ENCODE peak calls at places on chromosome 21, in eight cellular contexts. One of them, this sample, is unnamed.

GRCh38 chr21:45570826-45571601 is 28.8 kb upstream of the SLC19A1 start:
- DNase-seq in GM23338: no peak
- DNase-seq in NCI-H1092 treated with DMSO at 0.1 percent for 48 hours: no peak
- DNase-seq in GM12865: no peak
- DNase-seq in lung: no peak
- DNase-seq in astrocyte of the hippocampus: no peak
- DNase-seq in activated CD4-positive, alpha-beta T cell treated with anti-CD3 and anti-CD28 coated beads, Interleukin-2, amount 50 U/mL, for 24 hours: no peak
- DNase-seq in RPMI8226: no peak
- DNase-seq in this sample: no peak

GRCh38 chr21:35408401-35408800 is 359.3 kb upstream of the RUNX1 start:
- DNase-seq in RPMI8226: no peak
- DNase-seq in GM23338: no peak
- DNase-seq in NCI-H1092 treated with DMSO at 0.1 percent for 48 hours: no peak
- DNase-seq in astrocyte of the hippocampus: no peak
- DNase-seq in lung: no peak
- DNase-seq in GM12865: no peak
- DNase-seq in activated CD4-positive, alpha-beta T cell treated with anti-CD3 and anti-CD28 coated beads, Interleukin-2, amount 50 U/mL, for 24 hours: no peak
- DNase-seq in this sample: no peak

GRCh38 chr21:45898781-45899180 is 82.8 kb upstream of the COL6A1 start:
- DNase-seq in GM23338: no peak
- DNase-seq in RPMI8226: no peak
- DNase-seq in activated CD4-positive, alpha-beta T cell treated with anti-CD3 and anti-CD28 coated beads, Interleukin-2, amount 50 U/mL, for 24 hours: no peak
- DNase-seq in lung: no peak
- DNase-seq in astrocyte of the hippocampus: no peak
- DNase-seq in GM12865: no peak
- DNase-seq in NCI-H1092 treated with DMSO at 0.1 percent for 48 hours: no peak
- DNase-seq in this sample: no peak

GRCh38 chr21:42747267-42747701 is 93.9 kb downstream of the PDE9A start:
- DNase-seq in activated CD4-positive, alpha-beta T cell treated with anti-CD3 and anti-CD28 coated beads, Interleukin-2, amount 50 U/mL, for 24 hours: no peak
- DNase-seq in lung: no peak
- DNase-seq in NCI-H1092 treated with DMSO at 0.1 percent for 48 hours: no peak
- DNase-seq in RPMI8226: no peak
- DNase-seq in astrocyte of the hippocampus: no peak
- DNase-seq in GM12865: no peak
- DNase-seq in GM23338: no peak
- DNase-seq in this sample: no peak

GRCh38 chr21:41903559-41904351 is 24.6 kb upstream of the PRDM15 start:
- DNase-seq in NCI-H1092 treated with DMSO at 0.1 percent for 48 hours: no peak
- DNase-seq in lung: no peak
- DNase-seq in activated CD4-positive, alpha-beta T cell treated with anti-CD3 and anti-CD28 coated beads, Interleukin-2, amount 50 U/mL, for 24 hours: no peak
- DNase-seq in astrocyte of the hippocampus: no peak
- DNase-seq in GM12865: no peak
- DNase-seq in GM23338: no peak
- DNase-seq in RPMI8226: no peak
- DNase-seq in this sample: no peak

GRCh38 chr21:45130324-45130774 is 56.0 kb downstream of the ADARB1 start:
- DNase-seq in GM23338: no peak
- DNase-seq in GM12865: no peak
- DNase-seq in RPMI8226: peak
- DNase-seq in NCI-H1092 treated with DMSO at 0.1 percent for 48 hours: no peak
- DNase-seq in activated CD4-positive, alpha-beta T cell treated with anti-CD3 and anti-CD28 coated beads, Interleukin-2, amount 50 U/mL, for 24 hours: no peak
- DNase-seq in lung: no peak
- DNase-seq in astrocyte of the hippocampus: peak
- DNase-seq in this sample: no peak

GRCh38 chr21:45845790-45846130 is 135.8 kb upstream of the COL6A1 start:
- DNase-seq in astrocyte of the hippocampus: no peak
- DNase-seq in activated CD4-positive, alpha-beta T cell treated with anti-CD3 and anti-CD28 coated beads, Interleukin-2, amount 50 U/mL, for 24 hours: no peak
- DNase-seq in NCI-H1092 treated with DMSO at 0.1 percent for 48 hours: no peak
- DNase-seq in GM12865: no peak
- DNase-seq in lung: no peak
- DNase-seq in GM23338: no peak
- DNase-seq in RPMI8226: no peak
- DNase-seq in this sample: no peak

GRCh38 chr21:42411197-42411869 is 7.6 kb downstream of the UBASH3A start:
- DNase-seq in astrocyte of the hippocampus: peak
- DNase-seq in NCI-H1092 treated with DMSO at 0.1 percent for 48 hours: peak
- DNase-seq in lung: no peak
- DNase-seq in GM23338: peak
- DNase-seq in activated CD4-positive, alpha-beta T cell treated with anti-CD3 and anti-CD28 coated beads, Interleukin-2, amount 50 U/mL, for 24 hours: no peak
- DNase-seq in GM12865: no peak
- DNase-seq in RPMI8226: peak
- DNase-seq in this sample: peak

GRCh38 chr21:37257967-37258877 is 8.9 kb downstream of the VPS26C start:
- DNase-seq in NCI-H1092 treated with DMSO at 0.1 percent for 48 hours: peak
- DNase-seq in GM12865: peak
- DNase-seq in astrocyte of the hippocampus: peak
- DNase-seq in GM23338: peak
- DNase-seq in RPMI8226: peak
- DNase-seq in lung: peak
- DNase-seq in activated CD4-positive, alpha-beta T cell treated with anti-CD3 and anti-CD28 coated beads, Interleukin-2, amount 50 U/mL, for 24 hours: peak
- DNase-seq in this sample: peak

This sample was measured in HuH-7.